ENCODE peak calls at places on chromosomes 1 and 21, in six cellular contexts. Z is H9, Q is IMR-90, B is H1, X is trophoblast cell, R is neuronal stem cell. C is an unnamed sample.
A peak's percentile ranks its signal among the peaks of the same experiment; 100 is the strongest.

GRCh38 chr1:209673631-209674417 is 1.4 kb upstream of the G0S2 start:
- DNase-seq in Z (no peak), Q (no peak), B (no peak), X (peak; percentile 21), R (no peak), C (no peak)

GRCh38 chr1:91173379-91173890 is 151.6 kb upstream of the ZNF644 start:
- DNase-seq in Z (no peak), Q (no peak), B (no peak), X (no peak), R (no peak), C (no peak)

GRCh38 chr1:174982971-174983689 is 16.6 kb upstream of the CACYBP start:
- DNase-seq in Z (no peak), Q (peak; percentile 49), B (no peak), X (peak; percentile 92), R (peak; percentile 36), C (peak; percentile 68)

GRCh38 chr1:37420461-37420860 is 53.9 kb upstream of the ZC3H12A start:
- DNase-seq in Z (no peak), Q (no peak), B (no peak), X (peak; percentile 81), R (no peak), C (no peak)

GRCh38 chr1:163528710-163529348 is 207.1 kb downstream of the NUF2 start:
- DNase-seq in Z (no peak), Q (peak; percentile 15), B (no peak), X (peak; percentile 61), R (no peak), C (peak; percentile 24)

GRCh38 chr1:110082477-110082876 is 12.0 kb upstream of the ALX3 start:
- DNase-seq in Z (no peak), Q (no peak), B (no peak), X (no peak), R (no peak), C (no peak)

GRCh38 chr21:31875424-31876097 is 2.7 kb downstream of the HUNK start:
- DNase-seq in Z (no peak), Q (peak; percentile 52), B (no peak), X (peak; percentile 36), R (no peak), C (no peak)

GRCh38 chr1:48688102-48688760 is 88.5 kb downstream of the BEND5 start:
- DNase-seq in Z (no peak), Q (no peak), B (no peak), X (peak; percentile 6), R (no peak), C (peak; percentile 3)

GRCh38 chr1:93255222-93256079 is 74.9 kb downstream of the CCDC18 start:
- DNase-seq in Z (no peak), Q (peak; percentile 92), B (no peak), X (no peak), R (no peak), C (peak; percentile 32)

GRCh38 chr1:36751525-36751924 is 268.8 kb upstream of the CSF3R start:
- DNase-seq in Z (no peak), Q (no peak), B (no peak), X (no peak), R (no peak), C (no peak)

GRCh38 chr1:21005840-21006239 is 170.9 kb downstream of the EIF4G3 start:
- DNase-seq in Z (no peak), Q (no peak), B (no peak), X (no peak), R (no peak), C (no peak)

GRCh38 chr1:107706181-107706580 is 258.8 kb downstream of the VAV3 start:
- DNase-seq in Z (no peak), Q (no peak), B (no peak), X (no peak), R (no peak), C (no peak)

GRCh38 chr1:51453010-51453409 is 66.1 kb downstream of the EPS15 start:
- DNase-seq in Z (no peak), Q (no peak), B (no peak), X (no peak), R (no peak), C (no peak)

GRCh38 chr1:85494957-85495266 is 30.0 kb upstream of the DDAH1 start:
- DNase-seq in Z (no peak), Q (peak; percentile 25), B (no peak), X (peak; percentile 61), R (no peak), C (peak; percentile 50)

GRCh38 chr1:54363925-54364324 is 42.3 kb downstream of the SSBP3 start:
- DNase-seq in Z (no peak), Q (no peak), B (no peak), X (no peak), R (no peak), C (no peak)

GRCh38 chr1:207605444-207606361 is 39.2 kb upstream of the CR1L start:
- DNase-seq in Z (no peak), Q (no peak), B (no peak), X (no peak), R (no peak), C (no peak)

GRCh38 chr1:53365405-53366063 is 37.7 kb upstream of the LRP8 start:
- DNase-seq in Z (peak; percentile 8), Q (no peak), B (no peak), X (no peak), R (no peak), C (no peak)

GRCh38 chr1:244350027-244350426 is 101.7 kb downstream of the ADSS2 start:
- DNase-seq in Z (no peak), Q (no peak), B (no peak), X (no peak), R (no peak), C (no peak)

GRCh38 chr1:244353572-244354091 is 98.1 kb downstream of the ADSS2 start:
- DNase-seq in Z (peak; percentile 79), Q (peak; percentile 97), B (peak; percentile 25), X (peak; percentile 74), R (no peak), C (peak; percentile 90)

GRCh38 chr1:244356371-244356770 is 95.3 kb downstream of the ADSS2 start:
- DNase-seq in Z (no peak), Q (no peak), B (no peak), X (no peak), R (no peak), C (no peak)

GRCh38 chr1:244352156-244352830 is 99.4 kb downstream of the ADSS2 start:
- DNase-seq in Z (no peak), Q (no peak), B (no peak), X (peak; percentile 73), R (no peak), C (no peak)

DNA sequence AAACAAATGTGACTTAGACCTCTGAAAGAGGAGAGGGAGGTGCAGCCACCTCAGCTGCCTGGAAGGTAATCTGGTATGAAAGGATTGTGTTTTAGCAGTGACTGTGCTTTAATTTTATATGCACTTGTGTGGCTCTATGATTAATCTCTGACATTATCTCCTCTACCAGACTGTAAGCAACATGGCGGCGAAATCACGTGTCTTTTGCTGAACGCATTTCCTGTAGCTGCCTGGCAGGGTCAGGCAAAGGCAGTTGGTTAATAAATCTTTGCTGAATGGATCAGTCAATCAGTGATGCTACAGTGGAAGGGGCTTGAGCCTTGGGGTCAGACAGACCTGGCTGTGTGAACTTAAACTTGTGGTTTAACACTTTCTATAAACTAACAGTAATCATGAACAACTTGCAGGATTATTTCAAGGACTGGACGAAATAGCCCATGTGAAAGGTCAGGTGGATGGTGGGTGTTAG is 96.9 kb downstream of the ADSS2 start:
- DNase-seq in Z (no peak), Q (peak; percentile 13), B (no peak), X (no peak), R (no peak), C (no peak)
- H3K27ac ChIP-seq in Z (peak overlapping the region; percentile 18), Q (no peak overlapping the region), B (peak overlapping the region; percentile 54), X (no peak overlapping the region), R (peak overlapping the region; percentile 86), C (no peak overlapping the region)

DNA sequence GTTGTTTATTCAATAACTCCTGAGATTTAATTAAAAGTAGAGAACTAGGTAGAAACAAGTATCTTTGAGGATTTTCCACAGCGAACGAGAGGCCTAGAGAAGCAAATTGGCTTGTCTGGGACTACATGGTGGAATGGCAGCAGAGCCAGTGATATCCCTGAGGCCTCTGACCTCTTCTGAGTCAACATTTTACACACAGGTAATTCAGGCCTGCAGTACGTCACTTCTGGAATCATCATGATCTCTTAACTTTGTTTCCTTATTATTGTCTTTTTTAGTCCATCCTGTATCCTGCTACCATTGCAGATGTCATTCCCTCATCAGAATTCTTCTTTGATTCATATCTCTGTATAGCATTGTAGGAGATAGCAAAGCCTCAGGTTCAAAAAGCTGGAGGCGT is 9.9 kb downstream of the SPRTN start:
- DNase-seq in Z (no peak), Q (no peak), B (no peak), X (no peak), R (no peak), C (no peak)
- H4K91ac ChIP-seq in Z (no peak overlapping the region), Q (no peak overlapping the region), B (no peak overlapping the region), X (no peak overlapping the region), R (no peak overlapping the region), C (no peak overlapping the region)

GRCh38 chr1:187267745-187268277 is 439.1 kb downstream of the PLA2G4A start:
- DNase-seq in Z (no peak), Q (no peak), B (no peak), X (peak; percentile 2), R (no peak), C (no peak)
- H3K27ac ChIP-seq in Z (no peak overlapping the region), Q (no peak overlapping the region), B (no peak overlapping the region), X (peak overlapping the region; percentile 28), R (no peak overlapping the region), C (no peak overlapping the region)

GRCh38 chr1:1809489-1809888 is 31.2 kb upstream of the NADK start:
- DNase-seq in Z (no peak), Q (no peak), B (no peak), X (no peak), R (no peak), C (no peak)
- H4K91ac ChIP-seq in Z (no peak overlapping the region), Q (no peak overlapping the region), B (no peak overlapping the region), X (no peak overlapping the region), R (no peak overlapping the region), C (no peak overlapping the region)